ENCODE peak calls at places on chromosome 19, in six cellular contexts. K is astrocyte, E is body of pancreas, W is cardiac muscle cell, J is fibroblast of lung, A is colonic mucosa. F is an unnamed sample.

GRCh38 chr19:20660473-20660872 is 898 bp downstream of the ZNF626 start:
- DNase-seq in E (no peak), J (peak), W (peak), A (no peak), K (no peak), F (no peak)

GRCh38 chr19:9538183-9539058 is at the start of gene ZNF426:
- DNase-seq in A (peak), W (peak), K (peak), E (peak), J (peak), F (peak)

GRCh38 chr19:6611441-6611852 is 20.5 kb upstream of the CD70 start:
- DNase-seq in W (no peak), A (no peak), K (no peak), J (peak), E (no peak), F (no peak)

GRCh38 chr19:18785179-18786124 is 5.7 kb downstream of the COMP start:
- DNase-seq in K (no peak), J (peak), W (peak), A (peak), E (peak), F (no peak)

GRCh38 chr19:56138069-56138468 is 3.0 kb upstream of the ZNF444 start:
- DNase-seq in W (no peak), E (peak), K (no peak), A (no peak), J (no peak), F (no peak)

GRCh38 chr19:53517114-53517741 is 20.7 kb upstream of the ZNF331 start:
- DNase-seq in A (no peak), K (no peak), W (no peak), J (no peak), E (no peak), F (no peak)

GRCh38 chr19:5695649-5696195 is 5.6 kb downstream of the RPL36 start:
- DNase-seq in A (no peak), E (no peak), K (no peak), W (no peak), J (no peak), F (no peak)

GRCh38 chr19:50728084-50728737 is 5.0 kb downstream of the CLEC11A start:
- DNase-seq in J (peak), A (peak), E (peak), K (no peak), W (peak), F (no peak)

GRCh38 chr19:15417699-15418098 is 1.1 kb downstream of the AKAP8L start:
- DNase-seq in W (no peak), E (peak), A (no peak), K (peak), J (no peak), F (no peak)

GRCh38 chr19:47609885-47610545 is 1.1 kb downstream of the BICRA start:
- DNase-seq in K (peak), W (peak), E (peak), J (peak), A (peak), F (no peak)

GRCh38 chr19:45691516-45692186 is at the start of gene SNRPD2:
- DNase-seq in W (peak), K (peak), E (peak), J (peak), A (peak), F (peak)

GRCh38 chr19:47511128-47511517 is 3.7 kb downstream of the NAPA start:
- DNase-seq in J (no peak), W (no peak), K (no peak), E (peak), A (no peak), F (no peak)

GRCh38 chr19:33500586-33500985 is 21.0 kb downstream of the PEPD start:
- DNase-seq in J (no peak), K (no peak), A (no peak), W (no peak), E (no peak), F (no peak)

GRCh38 chr19:11787536-11787935 is 10.8 kb upstream of the ZNF491 start:
- DNase-seq in E (no peak), K (no peak), W (no peak), J (no peak), A (no peak), F (no peak)

GRCh38 chr19:18833849-18834643 is 2.3 kb downstream of the UPF1 start:
- DNase-seq in W (no peak), E (peak), J (no peak), A (peak), K (no peak), F (no peak)

GRCh38 chr19:55340784-55341147 is 1.1 kb downstream of the KMT5C start:
- DNase-seq in K (no peak), E (peak), J (no peak), A (peak), W (peak), F (no peak)

GRCh38 chr19:664913-665443 is 2.0 kb upstream of the RNF126 start:
- DNase-seq in K (peak), W (peak), J (peak), E (peak), A (peak), F (no peak)

GRCh38 chr19:18208098-18208951 is 4.5 kb upstream of the RAB3A start:
- DNase-seq in J (peak), K (peak), E (peak), A (peak), W (no peak), F (no peak)

GRCh38 chr19:34494601-34495000 is 13.0 kb downstream of the WTIP start:
- DNase-seq in W (no peak), J (no peak), A (no peak), K (no peak), E (no peak), F (no peak)

GRCh38 chr19:47819841-47820244 is 1.9 kb upstream of the CRX start:
- DNase-seq in K (no peak), J (no peak), E (no peak), W (peak), A (no peak), F (no peak)

GRCh38 chr19:6800991-6801396 is 28.5 kb downstream of the VAV1 start:
- DNase-seq in K (peak), A (no peak), E (no peak), J (no peak), W (no peak), F (peak)

GRCh38 chr19:29690842-29691241 is 24.2 kb downstream of the C19orf12 start:
- DNase-seq in J (peak), K (no peak), A (no peak), W (no peak), E (no peak), F (no peak)

GRCh38 chr19:309206-309565 is 18.0 kb upstream of the PLPP2 start:
- DNase-seq in K (no peak), W (no peak), J (no peak), A (no peak), E (no peak), F (no peak)

GRCh38 chr19:1168877-1169791 is 4.9 kb downstream of the SBNO2 start:
- DNase-seq in E (peak), A (no peak), J (peak), W (no peak), K (peak), F (no peak)

GRCh38 chr19:19488041-19488874 is 27.1 kb downstream of the TSSK6 start:
- DNase-seq in A (peak), W (peak), J (no peak), E (peak), K (no peak), F (no peak)

GRCh38 chr19:33681081-33681680 is 59.4 kb downstream of the CHST8 start:
- DNase-seq in K (no peak), J (no peak), E (no peak), W (no peak), A (no peak), F (no peak)

GRCh38 chr19:6737873-6738725 is 719 bp upstream of the GPR108 start:
- DNase-seq in J (peak), K (peak), W (peak), E (peak), A (peak), F (no peak)

GRCh38 chr19:29495091-29495490 is 30.7 kb upstream of the VSTM2B start:
- DNase-seq in E (no peak), J (no peak), W (no peak), K (no peak), A (no peak), F (no peak)

GRCh38 chr19:31985001-31985605 is 360.3 kb upstream of the ZNF507 start:
- DNase-seq in J (peak), E (no peak), W (no peak), K (no peak), A (no peak), F (no peak)

GRCh38 chr19:5497297-5497696 is 42.1 kb downstream of the ZNRF4 start:
- DNase-seq in A (no peak), W (no peak), E (no peak), J (no peak), K (no peak), F (no peak)

GRCh38 chr19:49423985-49424303 is 703 bp upstream of the PTH2 start:
- DNase-seq in A (no peak), W (no peak), J (no peak), E (no peak), K (no peak), F (no peak)

GRCh38 chr19:5075603-5076002 is 106.7 kb downstream of the KDM4B start:
- DNase-seq in W (no peak), K (no peak), J (no peak), A (no peak), E (no peak), F (no peak)

GRCh38 chr19:16442386-16443276 is 29.1 kb downstream of the EPS15L1 start:
- DNase-seq in K (no peak), A (peak), J (no peak), W (peak), E (peak), F (no peak)

GRCh38 chr19:55181740-55182139 is 1.7 kb upstream of the SYT5 start:
- DNase-seq in W (no peak), K (no peak), E (no peak), A (no peak), J (no peak), F (no peak)

GRCh38 chr19:52221831-52222375 is 32.1 kb downstream of the PPP2R1A start:
- DNase-seq in E (no peak), W (no peak), J (no peak), K (no peak), A (no peak), F (no peak)

GRCh38 chr19:10717356-10718204 is at the start of gene DNM2:
- DNase-seq in E (peak), A (peak), W (peak), J (peak), K (peak), F (peak)
- H3K27ac ChIP-seq in E (peak), A (peak), W (peak), J (peak), K (peak), F (peak)

GRCh38 chr19:2385053-2385721 is 25.1 kb downstream of the TMPRSS9 start:
- DNase-seq in A (peak), K (peak), W (peak), J (peak), E (peak), F (peak)
- H3K27ac ChIP-seq in A (no peak), K (no peak), W (no peak), J (no peak), E (no peak), F (peak)

DNA sequence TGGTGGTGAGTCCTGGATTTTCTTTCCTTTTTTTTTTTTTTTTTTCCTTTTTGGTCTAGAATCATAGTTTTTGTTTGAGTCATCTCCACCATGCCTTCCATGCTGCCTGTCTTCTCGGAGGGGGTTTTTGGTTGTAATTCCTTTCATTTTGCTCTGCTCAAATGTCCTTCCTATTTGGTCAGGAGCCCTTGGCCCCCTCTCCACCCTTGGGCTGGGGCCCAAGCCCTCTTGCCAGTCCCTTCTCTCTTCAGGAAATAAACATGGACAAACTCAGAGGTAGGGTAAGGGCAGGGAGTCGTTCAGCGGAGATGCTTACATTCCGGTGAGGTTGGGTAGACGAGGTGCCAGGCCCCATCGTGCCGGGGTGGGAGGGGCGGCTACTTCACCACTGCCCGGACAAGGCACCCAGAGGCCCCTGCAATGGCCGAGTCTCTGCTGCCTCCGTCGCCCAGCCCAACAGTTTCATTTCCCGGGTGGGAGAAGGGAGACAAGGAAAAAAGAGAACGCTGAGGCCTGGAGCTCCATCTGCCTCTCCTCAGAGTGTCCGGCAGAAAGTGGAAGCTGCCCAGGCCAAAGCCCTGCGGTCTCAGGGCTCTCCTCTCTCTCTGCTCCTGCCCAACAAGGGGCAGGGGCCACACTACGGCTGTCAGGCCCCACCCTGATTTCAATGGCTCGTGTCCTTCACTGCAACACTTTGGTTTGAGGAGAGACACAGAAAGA is 12.7 kb downstream of the ZNF574 start:
- DNase-seq in A (no peak), W (no peak), K (peak), J (peak), E (no peak), F (no peak)
- H3K27ac ChIP-seq in A (no peak), W (no peak), K (peak), J (peak), E (no peak), F (no peak)

GRCh38 chr19:3408996-3409345 is 42.6 kb downstream of the NFIC start:
- DNase-seq in A (no peak), W (no peak), K (no peak), E (no peak), J (no peak), F (no peak)
- H3K27ac ChIP-seq in A (peak), W (peak), K (no peak), E (peak), J (peak), F (no peak)